ENCODE peak calls at places on chromosomes 12 and 14, in seven cellular contexts. One of them, this sample, is unnamed.

GRCh38 chr14:99579903-99580570 is 24.0 kb downstream of the CCDC85C start:
- DNase-seq in mesenchymal stem cell: no peak
- DNase-seq in H9: peak; percentile 78
- DNase-seq in IMR-90: peak; percentile 77
- DNase-seq in neuronal stem cell: no peak
- DNase-seq in H1: no peak
- DNase-seq in trophoblast cell: peak; percentile 98
- DNase-seq in this sample: peak; percentile 92

GRCh38 chr14:58789106-58789505 is 151.3 kb downstream of the DACT1 start:
- DNase-seq in mesenchymal stem cell: no peak
- DNase-seq in H9: no peak
- DNase-seq in IMR-90: no peak
- DNase-seq in neuronal stem cell: no peak
- DNase-seq in H1: no peak
- DNase-seq in trophoblast cell: no peak
- DNase-seq in this sample: no peak

GRCh38 chr14:85010186-85010585 is 519.8 kb upstream of the FLRT2 start:
- DNase-seq in mesenchymal stem cell: no peak
- DNase-seq in H9: no peak
- DNase-seq in IMR-90: no peak
- DNase-seq in neuronal stem cell: no peak
- DNase-seq in H1: no peak
- DNase-seq in trophoblast cell: no peak
- DNase-seq in this sample: no peak

GRCh38 chr12:120468271-120468845 is 1.2 kb downstream of the SRSF9 start:
- DNase-seq in mesenchymal stem cell: peak; percentile 78
- DNase-seq in H9: peak; percentile 55
- DNase-seq in IMR-90: peak; percentile 57
- DNase-seq in neuronal stem cell: peak; percentile 31
- DNase-seq in H1: peak; percentile 59
- DNase-seq in trophoblast cell: peak; percentile 85
- DNase-seq in this sample: peak; percentile 63

GRCh38 chr12:57756406-57757341 is 1.8 kb downstream of the MARCHF9 start:
- DNase-seq in mesenchymal stem cell: peak; percentile 68
- DNase-seq in H9: peak; percentile 89
- DNase-seq in IMR-90: no peak
- DNase-seq in neuronal stem cell: no peak
- DNase-seq in H1: peak; percentile 88
- DNase-seq in trophoblast cell: no peak
- DNase-seq in this sample: peak; percentile 75

GRCh38 chr14:79578470-79578869 is 632.8 kb downstream of the DIO2 start:
- DNase-seq in mesenchymal stem cell: no peak
- DNase-seq in H9: no peak
- DNase-seq in IMR-90: no peak
- DNase-seq in neuronal stem cell: no peak
- DNase-seq in H1: no peak
- DNase-seq in trophoblast cell: no peak
- DNase-seq in this sample: no peak

GRCh38 chr12:89352242-89352491 is 134 bp downstream of the DUSP6 start:
- DNase-seq in mesenchymal stem cell: no peak
- DNase-seq in H9: no peak
- DNase-seq in IMR-90: no peak
- DNase-seq in neuronal stem cell: no peak
- DNase-seq in H1: no peak
- DNase-seq in trophoblast cell: no peak
- DNase-seq in this sample: no peak

GRCh38 chr14:73248294-73248868 is 11.1 kb downstream of the PAPLN start:
- DNase-seq in mesenchymal stem cell: no peak
- DNase-seq in H9: no peak
- DNase-seq in IMR-90: peak; percentile 7
- DNase-seq in neuronal stem cell: no peak
- DNase-seq in H1: no peak
- DNase-seq in trophoblast cell: no peak
- DNase-seq in this sample: no peak

GRCh38 chr12:47808049-47808448 is 11.7 kb downstream of the HDAC7 start:
- DNase-seq in mesenchymal stem cell: peak; percentile 84
- DNase-seq in H9: no peak
- DNase-seq in IMR-90: peak; percentile 68
- DNase-seq in neuronal stem cell: no peak
- DNase-seq in H1: no peak
- DNase-seq in trophoblast cell: no peak
- DNase-seq in this sample: peak; percentile 33

GRCh38 chr12:58540480-58541299 is 379.6 kb downstream of the LRIG3 start:
- DNase-seq in mesenchymal stem cell: peak; percentile 88
- DNase-seq in H9: peak; percentile 93
- DNase-seq in IMR-90: peak; percentile 91
- DNase-seq in neuronal stem cell: peak; percentile 74
- DNase-seq in H1: peak; percentile 78
- DNase-seq in trophoblast cell: peak; percentile 42
- DNase-seq in this sample: peak; percentile 92

GRCh38 chr14:68981124-68981523 is 2.0 kb upstream of the ACTN1 start:
- DNase-seq in mesenchymal stem cell: no peak
- DNase-seq in H9: no peak
- DNase-seq in IMR-90: no peak
- DNase-seq in neuronal stem cell: no peak
- DNase-seq in H1: no peak
- DNase-seq in trophoblast cell: no peak
- DNase-seq in this sample: no peak

GRCh38 chr12:121837680-121838079 is 21.0 kb downstream of the HPD start:
- DNase-seq in mesenchymal stem cell: no peak
- DNase-seq in H9: peak; percentile 25
- DNase-seq in IMR-90: no peak
- DNase-seq in neuronal stem cell: no peak
- DNase-seq in H1: no peak
- DNase-seq in trophoblast cell: no peak
- DNase-seq in this sample: no peak

GRCh38 chr12:47955059-47955458 is 8.3 kb upstream of the TMEM106C start:
- DNase-seq in mesenchymal stem cell: no peak
- DNase-seq in H9: no peak
- DNase-seq in IMR-90: no peak
- DNase-seq in neuronal stem cell: no peak
- DNase-seq in H1: no peak
- DNase-seq in trophoblast cell: no peak
- DNase-seq in this sample: no peak

GRCh38 chr14:69303086-69303485 is 43.1 kb downstream of the GALNT16 start:
- DNase-seq in mesenchymal stem cell: no peak
- DNase-seq in H9: peak; percentile 16
- DNase-seq in IMR-90: no peak
- DNase-seq in neuronal stem cell: no peak
- DNase-seq in H1: peak; percentile 35
- DNase-seq in trophoblast cell: no peak
- DNase-seq in this sample: no peak

GRCh38 chr12:45357547-45358417 is 141.9 kb downstream of the ANO6 start:
- DNase-seq in mesenchymal stem cell: no peak
- DNase-seq in H9: no peak
- DNase-seq in IMR-90: no peak
- DNase-seq in neuronal stem cell: no peak
- DNase-seq in H1: no peak
- DNase-seq in trophoblast cell: no peak
- DNase-seq in this sample: no peak

GRCh38 chr14:39107624-39108023 is 4.6 kb upstream of the SEC23A start:
- DNase-seq in mesenchymal stem cell: peak; percentile 61
- DNase-seq in H9: no peak
- DNase-seq in IMR-90: peak; percentile 55
- DNase-seq in neuronal stem cell: no peak
- DNase-seq in H1: no peak
- DNase-seq in trophoblast cell: no peak
- DNase-seq in this sample: peak; percentile 45

GRCh38 chr14:22084393-22085281 is 411.0 kb upstream of the OR4E1 start:
- DNase-seq in mesenchymal stem cell: peak; percentile 64
- DNase-seq in H9: no peak
- DNase-seq in IMR-90: peak; percentile 62
- DNase-seq in neuronal stem cell: peak; percentile 52
- DNase-seq in H1: no peak
- DNase-seq in trophoblast cell: peak; percentile 21
- DNase-seq in this sample: peak; percentile 65

GRCh38 chr14:75249251-75249957 is 29.2 kb upstream of the FOS start:
- DNase-seq in mesenchymal stem cell: no peak
- DNase-seq in H9: peak; percentile 46
- DNase-seq in IMR-90: no peak
- DNase-seq in neuronal stem cell: no peak
- DNase-seq in H1: no peak
- DNase-seq in trophoblast cell: no peak
- DNase-seq in this sample: no peak

GRCh38 chr14:99947695-99948094 is 117.5 kb upstream of the EVL start:
- DNase-seq in mesenchymal stem cell: no peak
- DNase-seq in H9: no peak
- DNase-seq in IMR-90: no peak
- DNase-seq in neuronal stem cell: no peak
- DNase-seq in H1: no peak
- DNase-seq in trophoblast cell: no peak
- DNase-seq in this sample: no peak

GRCh38 chr12:117119592-117120198 is 20.5 kb upstream of the TESC start:
- DNase-seq in mesenchymal stem cell: peak; percentile 19
- DNase-seq in H9: peak; percentile 81
- DNase-seq in IMR-90: no peak
- DNase-seq in neuronal stem cell: peak; percentile 51
- DNase-seq in H1: peak; percentile 79
- DNase-seq in trophoblast cell: peak; percentile 29
- DNase-seq in this sample: peak; percentile 80

GRCh38 chr14:59547310-59547709 is 29.3 kb downstream of the CCDC175 start:
- DNase-seq in mesenchymal stem cell: no peak
- DNase-seq in H9: no peak
- DNase-seq in IMR-90: no peak
- DNase-seq in neuronal stem cell: no peak
- DNase-seq in H1: no peak
- DNase-seq in trophoblast cell: no peak
- DNase-seq in this sample: no peak

GRCh38 chr12:41230756-41231155 is 42.6 kb downstream of the PDZRN4 start:
- DNase-seq in mesenchymal stem cell: no peak
- DNase-seq in H9: no peak
- DNase-seq in IMR-90: no peak
- DNase-seq in neuronal stem cell: no peak
- DNase-seq in H1: no peak
- DNase-seq in trophoblast cell: no peak
- DNase-seq in this sample: no peak

DNA sequence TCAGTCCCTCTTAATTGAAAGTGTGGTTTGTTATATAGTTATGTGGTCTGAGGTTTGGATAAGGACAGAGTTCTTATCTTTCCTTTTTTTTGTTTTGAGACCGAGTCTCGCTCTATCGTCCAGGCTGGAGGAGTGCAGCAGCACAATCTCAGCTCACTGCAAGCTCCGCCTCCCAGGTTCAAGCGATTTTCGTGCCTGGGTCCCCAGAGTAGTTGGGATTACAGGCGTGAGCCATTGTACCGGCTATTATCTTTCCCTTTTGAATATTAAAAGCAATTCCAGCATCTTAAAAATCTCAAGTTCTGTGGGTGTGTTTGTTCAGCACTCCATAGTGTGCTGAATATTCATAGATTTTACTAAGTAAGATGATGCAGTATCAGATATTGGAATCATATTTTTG is 404.4 kb upstream of the RGS6 start:
- DNase-seq in mesenchymal stem cell: no peak
- DNase-seq in H9: no peak
- DNase-seq in IMR-90: no peak
- DNase-seq in neuronal stem cell: no peak
- DNase-seq in H1: no peak
- DNase-seq in trophoblast cell: no peak
- DNase-seq in this sample: no peak
- H3K4ac ChIP-seq in mesenchymal stem cell: no peak overlapping the region
- H3K4ac ChIP-seq in H9: no peak overlapping the region
- H3K4ac ChIP-seq in IMR-90: no peak overlapping the region
- H3K4ac ChIP-seq in neuronal stem cell: no peak overlapping the region
- H3K4ac ChIP-seq in H1: no peak overlapping the region
- H3K4ac ChIP-seq in trophoblast cell: no peak overlapping the region
- H3K4ac ChIP-seq in this sample: no peak overlapping the region

GRCh38 chr14:49460647-49461046 is 125.5 kb downstream of the RPS29 start:
- DNase-seq in mesenchymal stem cell: no peak
- DNase-seq in H9: no peak
- DNase-seq in IMR-90: no peak
- DNase-seq in neuronal stem cell: no peak
- DNase-seq in H1: no peak
- DNase-seq in trophoblast cell: no peak
- DNase-seq in this sample: no peak
- H4K8ac ChIP-seq in mesenchymal stem cell: no peak overlapping the region
- H4K8ac ChIP-seq in H9: no peak overlapping the region
- H4K8ac ChIP-seq in IMR-90: no peak overlapping the region
- H4K8ac ChIP-seq in neuronal stem cell: no peak overlapping the region
- H4K8ac ChIP-seq in H1: no peak overlapping the region
- H4K8ac ChIP-seq in trophoblast cell: no peak overlapping the region
- H4K8ac ChIP-seq in this sample: no peak overlapping the region

GRCh38 chr12:113252494-113252893 is 31.2 kb downstream of the TPCN1 start:
- DNase-seq in mesenchymal stem cell: no peak
- DNase-seq in H9: no peak
- DNase-seq in IMR-90: no peak
- DNase-seq in neuronal stem cell: no peak
- DNase-seq in H1: no peak
- DNase-seq in trophoblast cell: no peak
- DNase-seq in this sample: no peak
- H3K18ac ChIP-seq in mesenchymal stem cell: no peak overlapping the region
- H3K18ac ChIP-seq in H9: no peak overlapping the region
- H3K18ac ChIP-seq in IMR-90: no peak overlapping the region
- H3K18ac ChIP-seq in neuronal stem cell: no peak overlapping the region
- H3K18ac ChIP-seq in H1: no peak overlapping the region
- H3K18ac ChIP-seq in trophoblast cell: peak overlapping the region; percentile 73
- H3K18ac ChIP-seq in this sample: no peak overlapping the region

DNA sequence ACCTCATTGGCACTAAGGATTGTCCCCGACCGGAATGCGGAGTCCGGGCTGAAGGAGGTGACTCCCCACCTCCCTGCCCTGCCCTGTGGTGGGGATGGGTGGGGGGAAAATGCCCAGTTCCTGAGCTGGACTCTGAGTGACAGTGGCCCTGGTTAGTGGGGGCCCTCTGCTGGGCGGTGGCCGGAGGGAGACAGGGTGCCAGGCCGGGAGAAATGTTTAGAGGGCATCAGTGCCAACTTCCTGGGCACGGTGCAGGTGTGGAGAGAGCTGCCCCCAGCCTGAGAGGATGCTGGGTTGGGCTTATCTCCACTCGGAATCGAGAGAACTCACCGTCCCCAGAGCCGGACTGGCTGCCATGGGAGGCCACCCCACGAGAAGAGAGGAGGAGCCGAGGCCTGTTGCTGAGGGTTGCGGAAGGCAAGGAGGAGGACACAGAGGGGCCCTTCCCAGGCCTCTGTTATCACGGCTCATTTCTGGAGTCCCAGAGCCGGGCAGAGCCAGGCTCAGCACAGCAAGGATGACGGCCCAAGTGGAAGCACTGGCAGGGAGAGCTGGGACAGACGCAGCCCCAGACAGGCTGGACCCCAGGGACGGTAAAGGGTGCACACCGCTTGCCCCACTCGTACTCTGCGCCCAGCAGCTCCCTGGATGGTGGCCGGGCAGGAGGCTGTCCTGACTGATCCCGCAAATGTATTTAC is 156.7 kb downstream of the KIF26A start:
- DNase-seq in mesenchymal stem cell: no peak
- DNase-seq in H9: peak; percentile 26
- DNase-seq in IMR-90: no peak
- DNase-seq in neuronal stem cell: no peak
- DNase-seq in H1: no peak
- DNase-seq in trophoblast cell: no peak
- DNase-seq in this sample: no peak
- H3K4ac ChIP-seq in mesenchymal stem cell: no peak overlapping the region
- H3K4ac ChIP-seq in H9: no peak overlapping the region
- H3K4ac ChIP-seq in IMR-90: no peak overlapping the region
- H3K4ac ChIP-seq in neuronal stem cell: no peak overlapping the region
- H3K4ac ChIP-seq in H1: no peak overlapping the region
- H3K4ac ChIP-seq in trophoblast cell: no peak overlapping the region
- H3K4ac ChIP-seq in this sample: no peak overlapping the region